ENCODE peak calls at places on chromosomes 6 and 20, in five cellular contexts. One of them, this sample, is unnamed.
A peak's percentile ranks its signal among the peaks of the same experiment; 100 is the strongest.

GRCh38 chr6:159837141-159837490 is 37.0 kb downstream of the PNLDC1 start:
- DNase-seq in SK-N-SH: no peak
- DNase-seq in body of pancreas: no peak
- DNase-seq in HepG2: no peak
- DNase-seq in PC-3: no peak
- DNase-seq in this sample: peak; percentile 59

GRCh38 chr20:23234311-23235078 is 116.1 kb upstream of the NXT1 start:
- DNase-seq in SK-N-SH: no peak
- DNase-seq in body of pancreas: no peak
- DNase-seq in PC-3: no peak
- DNase-seq in HepG2: no peak
- DNase-seq in this sample: no peak

GRCh38 chr6:90444125-90444745 is 142.6 kb downstream of the MAP3K7 start:
- DNase-seq in PC-3: no peak
- DNase-seq in HepG2: no peak
- DNase-seq in SK-N-SH: no peak
- DNase-seq in body of pancreas: no peak
- DNase-seq in this sample: no peak

GRCh38 chr6:82955841-82956240 is 109.8 kb downstream of the UBE3D start:
- DNase-seq in SK-N-SH: no peak
- DNase-seq in body of pancreas: no peak
- DNase-seq in PC-3: peak; percentile 55
- DNase-seq in HepG2: no peak
- DNase-seq in this sample: no peak

GRCh38 chr6:167807200-167807599 is 19.5 kb upstream of the AFDN start:
- DNase-seq in body of pancreas: no peak
- DNase-seq in PC-3: no peak
- DNase-seq in HepG2: no peak
- DNase-seq in SK-N-SH: no peak
- DNase-seq in this sample: no peak

GRCh38 chr6:40585661-40586269 is 1.4 kb downstream of the LRFN2 start:
- DNase-seq in HepG2: no peak
- DNase-seq in SK-N-SH: peak; percentile 47
- DNase-seq in body of pancreas: no peak
- DNase-seq in PC-3: no peak
- DNase-seq in this sample: no peak

GRCh38 chr6:73774311-73774766 is 78.3 kb downstream of the CD109 start:
- DNase-seq in PC-3: peak; percentile 80
- DNase-seq in SK-N-SH: no peak
- DNase-seq in body of pancreas: no peak
- DNase-seq in HepG2: no peak
- DNase-seq in this sample: peak; percentile 24

GRCh38 chr6:32609731-32610640 is 20.3 kb upstream of the HLA-DRB1 start:
- DNase-seq in SK-N-SH: peak; percentile 15
- DNase-seq in PC-3: peak; percentile 98
- DNase-seq in body of pancreas: peak; percentile 32
- DNase-seq in HepG2: peak; percentile 21
- DNase-seq in this sample: no peak

GRCh38 chr20:63196756-63197470 is 19.0 kb downstream of the YTHDF1 start:
- DNase-seq in HepG2: no peak
- DNase-seq in body of pancreas: no peak
- DNase-seq in SK-N-SH: no peak
- DNase-seq in PC-3: no peak
- DNase-seq in this sample: peak; percentile 26

GRCh38 chr6:11851405-11851804 is 72.8 kb upstream of the ADTRP start:
- DNase-seq in PC-3: peak; percentile 71
- DNase-seq in body of pancreas: no peak
- DNase-seq in HepG2: no peak
- DNase-seq in SK-N-SH: no peak
- DNase-seq in this sample: no peak

GRCh38 chr20:13419445-13419844 is 198.4 kb downstream of the ISM1 start:
- DNase-seq in SK-N-SH: no peak
- DNase-seq in PC-3: no peak
- DNase-seq in HepG2: no peak
- DNase-seq in body of pancreas: no peak
- DNase-seq in this sample: no peak

GRCh38 chr6:137652961-137653697 is 158.9 kb upstream of the OLIG3 start:
- DNase-seq in SK-N-SH: no peak
- DNase-seq in body of pancreas: no peak
- DNase-seq in HepG2: no peak
- DNase-seq in PC-3: no peak
- DNase-seq in this sample: no peak

GRCh38 chr6:7219310-7219709 is 93.7 kb downstream of the SSR1 start:
- DNase-seq in SK-N-SH: no peak
- DNase-seq in body of pancreas: no peak
- DNase-seq in HepG2: peak; percentile 40
- DNase-seq in PC-3: peak; percentile 42
- DNase-seq in this sample: peak; percentile 62

GRCh38 chr20:14924433-14924832 is 587.0 kb upstream of the FLRT3 start:
- DNase-seq in HepG2: no peak
- DNase-seq in body of pancreas: no peak
- DNase-seq in PC-3: peak; percentile 51
- DNase-seq in SK-N-SH: no peak
- DNase-seq in this sample: no peak

GRCh38 chr20:47204008-47204745 is 152.3 kb downstream of the ZMYND8 start:
- DNase-seq in PC-3: peak; percentile 98
- DNase-seq in SK-N-SH: no peak
- DNase-seq in body of pancreas: no peak
- DNase-seq in HepG2: no peak
- DNase-seq in this sample: no peak
- H3K4me1 ChIP-seq in PC-3: peaks cover 55% of the 10 kb centered on the region
- H3K4me1 ChIP-seq in SK-N-SH: no peaks in the 10 kb centered on the region
- H3K4me1 ChIP-seq in body of pancreas: peaks cover 8% of the 10 kb centered on the region
- H3K4me1 ChIP-seq in HepG2: peaks cover 62% of the 10 kb centered on the region
- H3K4me1 ChIP-seq in this sample: peaks cover 3% of the 10 kb centered on the region

GRCh38 chr20:33848391-33848790 is 37.2 kb downstream of the CHMP4B start:
- DNase-seq in PC-3: no peak
- DNase-seq in body of pancreas: no peak
- DNase-seq in HepG2: no peak
- DNase-seq in SK-N-SH: no peak
- DNase-seq in this sample: no peak
- H3K4me3 ChIP-seq in PC-3: no peak overlapping the region
- H3K4me3 ChIP-seq in body of pancreas: no peak overlapping the region
- H3K4me3 ChIP-seq in HepG2: no peak overlapping the region
- H3K4me3 ChIP-seq in SK-N-SH: no peak overlapping the region
- H3K4me3 ChIP-seq in this sample: no peak overlapping the region

GRCh38 chr20:52985687-52986086 is 13.5 kb downstream of the TSHZ2 start:
- DNase-seq in SK-N-SH: no peak
- DNase-seq in PC-3: no peak
- DNase-seq in body of pancreas: no peak
- DNase-seq in HepG2: no peak
- DNase-seq in this sample: no peak
- H3K4me1 ChIP-seq in SK-N-SH: no peaks in the 10 kb centered on the region
- H3K4me1 ChIP-seq in PC-3: no peaks in the 10 kb centered on the region
- H3K4me1 ChIP-seq in body of pancreas: no peaks in the 10 kb centered on the region
- H3K4me1 ChIP-seq in HepG2: no peaks in the 10 kb centered on the region
- H3K4me1 ChIP-seq in this sample: no peaks in the 10 kb centered on the region

GRCh38 chr20:25196701-25197120 is 1.2 kb downstream of the ENTPD6 start:
- DNase-seq in body of pancreas: peak; percentile 40
- DNase-seq in PC-3: no peak
- DNase-seq in SK-N-SH: no peak
- DNase-seq in HepG2: no peak
- DNase-seq in this sample: no peak
- H3K4me3 ChIP-seq in body of pancreas: peak overlapping the region; percentile 76
- H3K4me3 ChIP-seq in PC-3: peak overlapping the region; percentile 86
- H3K4me3 ChIP-seq in SK-N-SH: peak overlapping the region; percentile 91
- H3K4me3 ChIP-seq in HepG2: peak overlapping the region; percentile 82
- H3K4me3 ChIP-seq in this sample: peak overlapping the region; percentile 78

GRCh38 chr6:156976144-156977088 is 199.2 kb downstream of the ARID1B start:
- DNase-seq in body of pancreas: no peak
- DNase-seq in HepG2: no peak
- DNase-seq in SK-N-SH: no peak
- DNase-seq in PC-3: no peak
- DNase-seq in this sample: no peak
- H3K4me1 ChIP-seq in body of pancreas: peaks cover 18% of the 10 kb centered on the region
- H3K4me1 ChIP-seq in HepG2: no peaks in the 10 kb centered on the region
- H3K4me1 ChIP-seq in SK-N-SH: no peaks in the 10 kb centered on the region
- H3K4me1 ChIP-seq in PC-3: peaks cover 22% of the 10 kb centered on the region
- H3K4me1 ChIP-seq in this sample: peaks cover 23% of the 10 kb centered on the region

DNA sequence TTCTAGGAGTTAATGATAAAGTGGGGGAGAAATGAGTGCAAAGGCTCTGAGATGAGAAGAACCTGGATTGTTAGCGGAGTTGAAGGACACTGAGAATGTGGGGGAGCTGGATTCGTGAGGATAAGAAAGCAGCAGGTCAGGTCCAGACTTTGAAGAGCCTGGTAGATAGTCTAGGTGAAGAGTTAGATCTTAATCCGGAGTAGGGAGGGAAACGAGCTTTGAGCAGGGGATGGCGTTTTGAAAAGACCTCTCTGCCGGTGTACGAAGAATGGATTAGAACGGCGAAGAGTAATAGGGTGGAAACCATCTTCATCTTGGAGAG is 487 bp upstream of the PHF20 start:
- DNase-seq in body of pancreas: no peak
- DNase-seq in SK-N-SH: no peak
- DNase-seq in HepG2: no peak
- DNase-seq in PC-3: no peak
- DNase-seq in this sample: no peak
- H3K4me3 ChIP-seq in body of pancreas: no peak overlapping the region
- H3K4me3 ChIP-seq in SK-N-SH: peak overlapping the region; percentile 22
- H3K4me3 ChIP-seq in HepG2: no peak overlapping the region
- H3K4me3 ChIP-seq in PC-3: no peak overlapping the region
- H3K4me3 ChIP-seq in this sample: no peak overlapping the region

DNA sequence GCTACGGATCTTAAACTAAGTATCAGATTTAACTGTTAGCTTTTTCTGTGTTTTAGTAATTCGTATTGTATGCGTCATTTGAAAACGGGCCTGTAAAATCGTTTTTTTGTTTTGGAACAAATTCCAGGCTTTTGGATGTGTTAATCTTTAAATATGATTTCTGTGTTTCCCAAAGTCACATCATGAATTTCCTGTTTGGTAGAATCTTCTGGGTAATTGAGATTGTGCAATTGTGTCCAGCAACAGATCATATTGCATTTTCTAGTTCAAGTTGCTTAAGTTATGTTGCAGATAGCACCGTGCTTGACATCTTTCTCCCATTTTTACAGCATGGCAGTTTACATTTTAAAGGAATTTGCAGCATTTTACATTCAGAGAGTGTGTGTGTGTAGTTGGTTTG is 1.9 kb downstream of the MAPK14 start:
- DNase-seq in body of pancreas: no peak
- DNase-seq in PC-3: peak; percentile 65
- DNase-seq in SK-N-SH: no peak
- DNase-seq in HepG2: peak; percentile 68
- DNase-seq in this sample: no peak
- H3K4me1 ChIP-seq in body of pancreas: peaks cover 41% of the 10 kb centered on the region
- H3K4me1 ChIP-seq in PC-3: peaks cover 15% of the 10 kb centered on the region
- H3K4me1 ChIP-seq in SK-N-SH: no peaks in the 10 kb centered on the region
- H3K4me1 ChIP-seq in HepG2: peaks cover 63% of the 10 kb centered on the region
- H3K4me1 ChIP-seq in this sample: peaks cover 2% of the 10 kb centered on the region

DNA sequence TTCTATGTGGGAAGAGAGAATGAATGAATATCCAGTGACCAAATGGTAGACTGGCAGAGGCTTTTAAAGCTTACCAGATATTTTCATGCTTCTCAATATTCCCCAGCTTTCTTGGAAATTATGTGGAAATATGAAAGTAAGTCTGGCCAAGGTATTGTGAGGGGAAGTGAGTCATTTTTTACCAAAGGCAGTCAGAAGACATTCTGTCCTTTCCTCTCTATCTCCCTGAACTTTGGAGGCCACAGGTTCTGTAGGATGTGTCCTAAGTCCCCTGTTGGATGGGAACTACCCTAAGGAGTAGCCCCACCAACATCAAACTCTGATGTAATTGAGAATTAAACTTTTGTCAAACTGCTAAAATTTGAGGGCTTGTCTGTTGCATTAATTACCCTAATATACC is 593.8 kb upstream of the NRSN1 start:
- DNase-seq in SK-N-SH: no peak
- DNase-seq in body of pancreas: no peak
- DNase-seq in HepG2: no peak
- DNase-seq in PC-3: peak; percentile 15
- DNase-seq in this sample: no peak
- H3K4me3 ChIP-seq in SK-N-SH: no peak overlapping the region
- H3K4me3 ChIP-seq in body of pancreas: no peak overlapping the region
- H3K4me3 ChIP-seq in HepG2: no peak overlapping the region
- H3K4me3 ChIP-seq in PC-3: no peak overlapping the region
- H3K4me3 ChIP-seq in this sample: no peak overlapping the region

GRCh38 chr20:53843645-53844044 is 226.7 kb downstream of the BCAS1 start:
- DNase-seq in body of pancreas: no peak
- DNase-seq in HepG2: no peak
- DNase-seq in SK-N-SH: no peak
- DNase-seq in PC-3: no peak
- DNase-seq in this sample: no peak

GRCh38 chr20:53841741-53842140 is 228.7 kb downstream of the BCAS1 start:
- DNase-seq in HepG2: no peak
- DNase-seq in PC-3: no peak
- DNase-seq in SK-N-SH: no peak
- DNase-seq in body of pancreas: no peak
- DNase-seq in this sample: no peak

GRCh38 chr20:53840462-53841000 is 229.9 kb downstream of the BCAS1 start:
- DNase-seq in HepG2: no peak
- DNase-seq in body of pancreas: no peak
- DNase-seq in PC-3: no peak
- DNase-seq in SK-N-SH: no peak
- DNase-seq in this sample: no peak

GRCh38 chr20:53844259-53844658 is 226.1 kb downstream of the BCAS1 start:
- DNase-seq in HepG2: no peak
- DNase-seq in SK-N-SH: no peak
- DNase-seq in PC-3: no peak
- DNase-seq in body of pancreas: no peak
- DNase-seq in this sample: no peak

GRCh38 chr20:53842301-53843099 is 227.9 kb downstream of the BCAS1 start:
- DNase-seq in SK-N-SH: no peak
- DNase-seq in PC-3: no peak
- DNase-seq in body of pancreas: no peak
- DNase-seq in HepG2: no peak
- DNase-seq in this sample: no peak
- H3K4me1 ChIP-seq in SK-N-SH: peaks cover 15% of the 10 kb centered on the region
- H3K4me1 ChIP-seq in PC-3: peaks cover 38% of the 10 kb centered on the region
- H3K4me1 ChIP-seq in body of pancreas: peaks cover 7% of the 10 kb centered on the region
- H3K4me1 ChIP-seq in HepG2: peaks cover 38% of the 10 kb centered on the region
- H3K4me1 ChIP-seq in this sample: no peaks in the 10 kb centered on the region

GRCh38 chr6:17393335-17394191 is at the start of gene CAP2:
- DNase-seq in PC-3: peak; percentile 74
- DNase-seq in body of pancreas: peak; percentile 76
- DNase-seq in HepG2: peak; percentile 65
- DNase-seq in SK-N-SH: peak; percentile 80
- DNase-seq in this sample: peak; percentile 82

GRCh38 chr6:17395112-17395511 is 1.7 kb downstream of the CAP2 start:
- DNase-seq in PC-3: peak; percentile 14
- DNase-seq in body of pancreas: no peak
- DNase-seq in SK-N-SH: no peak
- DNase-seq in HepG2: peak; percentile 55
- DNase-seq in this sample: no peak

GRCh38 chr6:17390276-17390675 is 3.1 kb upstream of the CAP2 start:
- DNase-seq in SK-N-SH: no peak
- DNase-seq in PC-3: no peak
- DNase-seq in body of pancreas: no peak
- DNase-seq in HepG2: no peak
- DNase-seq in this sample: no peak

GRCh38 chr6:17394192-17394611 is 807 bp downstream of the CAP2 start:
- DNase-seq in body of pancreas: peak; percentile 73
- DNase-seq in HepG2: peak; percentile 71
- DNase-seq in PC-3: peak; percentile 89
- DNase-seq in SK-N-SH: no peak
- DNase-seq in this sample: no peak

DNA sequence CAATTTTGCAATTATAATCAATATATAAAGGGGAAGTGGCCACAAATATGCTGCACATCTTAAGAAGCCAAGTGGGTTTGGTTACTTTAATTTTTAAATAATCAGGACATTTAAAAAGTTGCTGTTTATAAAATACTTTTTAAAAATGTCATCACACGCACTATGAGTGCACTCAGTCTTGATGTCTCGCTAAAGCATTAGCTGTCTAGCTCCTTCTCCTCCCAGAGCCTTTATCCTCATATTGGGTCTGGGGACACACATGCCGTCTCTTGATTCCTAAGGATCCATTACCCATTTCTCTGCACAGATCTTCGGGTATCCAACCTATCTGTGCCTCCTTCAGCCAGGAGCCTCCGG is 439 bp upstream of the CAP2 start:
- DNase-seq in HepG2: no peak
- DNase-seq in SK-N-SH: no peak
- DNase-seq in PC-3: peak; percentile 7
- DNase-seq in body of pancreas: no peak
- DNase-seq in this sample: no peak
- H3K4me3 ChIP-seq in HepG2: peak overlapping the region; percentile 86
- H3K4me3 ChIP-seq in SK-N-SH: peak overlapping the region; percentile 54
- H3K4me3 ChIP-seq in PC-3: peak overlapping the region; percentile 92
- H3K4me3 ChIP-seq in body of pancreas: no peak overlapping the region
- H3K4me3 ChIP-seq in this sample: peak overlapping the region; percentile 93